ENCODE peak calls at places on chromosomes 16 and 17, in four cellular contexts. J, N, O and D are unnamed samples.

GRCh38 chr17:34155947-34156346 is 99.1 kb upstream of the CCL2 start:
- DNase-seq in N (no peak), O (no peak), J (no peak), D (no peak)

GRCh38 chr17:9229160-9229825 is 208.0 kb downstream of the NTN1 start:
- DNase-seq in N (no peak), O (no peak), J (no peak), D (no peak)

GRCh38 chr16:64238576-64238975 is 883.3 kb downstream of the CDH11 start:
- DNase-seq in J (peak), N (no peak), O (no peak), D (no peak)

GRCh38 chr17:58232707-58233156 is 5.7 kb upstream of the LPO start:
- DNase-seq in J (peak), N (no peak), O (no peak), D (no peak)

GRCh38 chr17:16419074-16419928 is 3.9 kb downstream of the TRPV2 start:
- DNase-seq in O (no peak), N (peak), J (peak), D (no peak)

GRCh38 chr16:84109598-84110325 is 7.0 kb downstream of the MBTPS1 start:
- DNase-seq in N (no peak), O (no peak), J (no peak), D (no peak)

GRCh38 chr17:57521606-57522435 is 223.3 kb downstream of the CCDC182 start:
- DNase-seq in J (no peak), N (no peak), O (no peak), D (no peak)

GRCh38 chr17:74919440-74920305 is 3.4 kb downstream of the USH1G start:
- DNase-seq in O (no peak), J (peak), N (no peak), D (no peak)

GRCh38 chr16:4597174-4597573 is 17.5 kb downstream of the UBALD1 start:
- DNase-seq in O (no peak), J (no peak), N (no peak), D (no peak)

GRCh38 chr16:67942200-67942509 is 1.8 kb downstream of the LCAT start:
- DNase-seq in J (peak), O (peak), N (peak), D (no peak)

GRCh38 chr17:35981908-35982330 is 622 bp upstream of the CCL16 start:
- DNase-seq in N (no peak), J (no peak), O (no peak), D (no peak)
- TF ChIP-seq CTCF in N (no peak), J (no peak), O (peak), D (peak)

GRCh38 chr17:6427284-6427781 is 7.6 kb downstream of the AIPL1 start:
- DNase-seq in O (no peak), N (no peak), J (peak), D (no peak)
- TF ChIP-seq CTCF in O (no peak), N (no peak), J (no peak), D (no peak)

DNA sequence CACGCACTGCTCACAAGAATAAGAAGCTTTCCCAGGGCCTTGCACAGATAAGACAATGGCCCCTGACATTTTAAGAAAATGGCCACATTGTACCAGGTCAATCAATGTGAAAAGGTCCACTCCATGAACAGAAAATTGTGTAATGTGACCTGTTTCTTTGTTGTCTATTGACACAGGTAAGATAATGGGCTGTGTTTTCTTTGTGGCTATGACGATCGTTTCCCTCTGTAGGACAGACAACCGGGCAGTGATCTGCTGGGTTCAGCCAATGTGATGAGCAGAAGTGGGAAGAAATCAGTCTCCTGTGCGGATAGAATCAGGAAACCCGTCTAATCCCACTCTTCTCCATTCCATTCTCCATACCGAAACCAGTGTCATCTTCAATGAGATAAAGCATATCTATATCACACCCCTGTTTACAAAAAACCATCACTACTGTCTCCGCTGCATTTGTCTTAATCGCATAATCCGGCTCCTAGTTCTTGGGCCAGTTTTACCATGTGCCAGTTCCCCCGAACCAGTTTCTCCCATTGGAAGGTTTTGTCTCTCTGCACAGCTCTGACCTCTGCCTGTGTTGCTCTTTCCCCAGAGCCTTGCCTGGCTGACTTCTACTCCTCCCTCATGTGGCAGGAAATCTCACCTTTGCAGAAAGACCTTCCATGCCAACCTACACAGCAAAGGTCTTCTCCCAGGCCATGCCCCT is 66.9 kb upstream of the ATF7IP2 start:
- DNase-seq in J (no peak), N (no peak), O (no peak), D (no peak)
- TF ChIP-seq CTCF in J (no peak), N (no peak), O (no peak), D (no peak)

GRCh38 chr17:77208217-77208808 is 67.5 kb downstream of the SEC14L1 start:
- DNase-seq in J (peak), N (peak), O (no peak), D (no peak)
- TF ChIP-seq CTCF in J (peak), N (no peak), O (peak), D (no peak)

GRCh38 chr17:18971801-18972200 is 19.8 kb downstream of the SLC5A10 start:
- DNase-seq in N (no peak), J (no peak), O (no peak), D (no peak)

GRCh38 chr17:18967806-18968744 is 16.1 kb downstream of the SLC5A10 start:
- DNase-seq in J (no peak), O (no peak), N (peak), D (no peak)

GRCh38 chr17:18974407-18975149 is 22.6 kb downstream of the SLC5A10 start:
- DNase-seq in N (no peak), O (no peak), J (no peak), D (no peak)

GRCh38 chr17:18968945-18969887 is 17.3 kb downstream of the SLC5A10 start:
- DNase-seq in J (peak), O (no peak), N (peak), D (no peak)

GRCh38 chr17:18970582-18971480 is 18.9 kb downstream of the SLC5A10 start:
- DNase-seq in O (no peak), J (no peak), N (no peak), D (no peak)
- TF ChIP-seq CTCF in O (no peak), J (peak), N (no peak), D (no peak)

GRCh38 chr16:88506723-88507122 is 53.6 kb downstream of the ZFPM1 start:
- DNase-seq in O (no peak), J (no peak), N (no peak), D (no peak)

GRCh38 chr16:88504489-88505404 is 51.7 kb downstream of the ZFPM1 start:
- DNase-seq in N (no peak), J (no peak), O (peak), D (no peak)

GRCh38 chr16:88503771-88504488 is 50.9 kb downstream of the ZFPM1 start:
- DNase-seq in N (no peak), J (no peak), O (no peak), D (no peak)

GRCh38 chr16:88507231-88507743 is 54.2 kb downstream of the ZFPM1 start:
- DNase-seq in J (no peak), N (no peak), O (no peak), D (no peak)

GRCh38 chr16:88505405-88506082 is 52.5 kb downstream of the ZFPM1 start:
- DNase-seq in O (no peak), J (peak), N (no peak), D (no peak)
- TF ChIP-seq CTCF in O (peak), J (peak), N (peak), D (peak)

GRCh38 chr17:45312477-45313418 is 4.1 kb downstream of the MAP3K14 start:
- DNase-seq in J (no peak), N (no peak), O (no peak), D (no peak)

GRCh38 chr17:45309400-45309799 is 7.4 kb downstream of the MAP3K14 start:
- DNase-seq in J (no peak), O (no peak), N (no peak), D (no peak)

GRCh38 chr17:45310380-45311324 is 6.2 kb downstream of the MAP3K14 start:
- DNase-seq in O (no peak), N (no peak), J (peak), D (no peak)

GRCh38 chr17:45311762-45312476 is 4.9 kb downstream of the MAP3K14 start:
- DNase-seq in N (no peak), J (no peak), O (no peak), D (no peak)

DNA sequence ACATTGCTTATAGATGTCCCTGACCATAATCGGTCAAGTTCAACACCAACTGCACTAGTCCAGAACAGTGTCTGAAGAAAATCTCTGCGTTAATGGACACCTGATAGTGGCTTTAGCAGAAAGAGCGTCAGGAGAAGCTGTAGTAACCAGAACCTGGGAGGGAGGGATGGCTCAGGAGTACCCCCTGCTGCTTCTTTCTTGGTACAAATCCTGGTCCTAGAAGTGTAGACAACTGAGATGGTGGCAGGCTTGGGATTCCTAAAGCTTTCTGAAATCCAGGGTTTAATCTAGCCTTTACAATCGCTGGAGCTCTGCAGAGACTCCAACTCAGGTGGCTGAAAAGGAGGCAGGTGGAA is 5.4 kb downstream of the MAP3K14 start:
- DNase-seq in N (no peak), O (no peak), J (no peak), D (no peak)
- TF ChIP-seq CTCF in N (no peak), O (no peak), J (no peak), D (peak)

DNA sequence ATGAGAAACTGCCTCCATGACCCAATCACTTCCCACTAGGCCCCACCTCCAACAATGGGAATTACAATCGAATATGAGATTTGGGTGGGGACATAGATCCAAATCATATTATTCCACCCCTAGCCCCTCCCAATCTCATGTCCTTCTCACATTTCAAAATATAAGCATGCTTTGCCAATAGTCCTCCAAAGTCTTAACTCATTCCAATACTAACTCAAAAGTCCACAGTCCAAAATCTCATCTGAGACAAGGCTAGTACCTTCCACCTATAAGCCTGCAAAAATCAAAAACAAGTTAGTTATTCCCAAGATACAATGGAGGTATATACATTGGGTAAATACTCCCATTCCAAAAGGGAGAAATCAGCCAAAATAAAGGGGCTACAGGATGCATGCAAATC is 12.9 kb downstream of the CLEC10A start:
- DNase-seq in J (no peak), N (no peak), O (no peak), D (no peak)
- TF ChIP-seq CTCF in J (no peak), N (no peak), O (no peak), D (no peak)

DNA sequence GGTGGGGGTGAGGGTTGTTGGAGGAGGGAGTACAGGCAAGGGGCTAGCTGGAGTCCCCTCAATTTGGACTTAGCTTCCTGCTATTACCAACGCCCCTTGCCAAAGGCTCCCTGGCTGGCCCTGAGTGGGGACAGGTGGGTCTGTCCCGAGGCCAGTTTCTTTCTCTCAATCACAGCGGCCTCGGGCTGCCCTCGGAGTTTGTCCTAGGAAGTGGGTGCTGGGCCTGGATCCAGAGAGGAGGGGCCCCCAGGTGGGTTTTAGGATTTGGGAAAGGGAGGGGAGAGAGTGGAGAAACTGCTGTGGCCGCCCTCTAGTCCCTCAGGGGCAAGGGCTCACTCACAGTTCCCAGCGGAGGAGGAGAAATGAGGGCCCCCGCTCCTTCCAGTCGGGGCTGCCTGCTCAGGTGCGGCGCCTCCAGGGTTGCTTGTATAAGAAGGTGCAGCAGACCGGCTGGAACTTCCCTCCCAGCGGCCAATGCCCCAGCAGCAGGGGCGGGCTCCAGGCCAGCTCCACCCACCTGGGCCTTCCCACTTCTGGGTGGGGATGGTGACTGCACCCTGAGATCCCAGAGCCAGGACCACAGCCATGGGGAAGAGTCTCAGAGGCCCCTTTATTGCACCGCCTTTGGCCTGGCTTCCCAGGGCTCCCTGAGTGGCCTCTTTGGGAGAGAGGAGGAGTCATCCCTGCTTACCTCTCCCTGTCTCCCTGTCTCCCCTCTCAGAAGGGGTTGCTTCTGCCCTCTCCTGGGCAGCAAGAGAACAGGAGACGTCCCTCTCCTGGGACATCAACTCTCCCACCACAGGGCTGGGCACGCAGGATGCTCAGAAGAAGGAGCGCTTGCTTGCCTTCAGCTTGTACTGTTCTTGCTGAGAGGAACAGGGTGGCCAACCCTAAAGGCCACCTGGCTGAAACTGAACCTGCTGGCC is 112.0 kb upstream of the SMURF2 start:
- DNase-seq in N (peak), J (peak), O (peak), D (no peak)
- TF ChIP-seq CTCF in N (peak), J (peak), O (peak), D (peak)

GRCh38 chr17:40301315-40301714 is 7.7 kb upstream of the RARA start:
- DNase-seq in J (no peak), O (no peak), N (no peak), D (no peak)
- TF ChIP-seq CTCF in J (peak), O (peak), N (no peak), D (peak)